ENCODE peak calls at places on chromosome 21, in six cellular contexts. T, K, O, B, N and X are unnamed samples.
A peak's percentile ranks its signal among the peaks of the same experiment; 100 is the strongest.

GRCh38 chr21:23811802-23812201 is 1795.5 kb downstream of the MRPL39 start:
- DNase-seq in T (no peak), K (no peak), O (no peak), B (no peak), N (no peak), X (no peak)

GRCh38 chr21:42218836-42219605 is at the start of gene ABCG1:
- DNase-seq in T (peak; percentile 73), K (no peak), O (peak; percentile 91), B (peak; percentile 18), N (peak; percentile 74), X (peak; percentile 60)

GRCh38 chr21:17925900-17926299 is 106.7 kb upstream of the C21orf91 start:
- DNase-seq in T (no peak), K (no peak), O (no peak), B (peak; percentile 17), N (no peak), X (peak; percentile 40)

GRCh38 chr21:42193721-42194120 is 25.2 kb upstream of the ABCG1 start:
- DNase-seq in T (no peak), K (no peak), O (no peak), B (no peak), N (no peak), X (no peak)

GRCh38 chr21:41973427-41973831 is 19.6 kb upstream of the C2CD2 start:
- DNase-seq in T (peak; percentile 76), K (no peak), O (peak; percentile 31), B (no peak), N (no peak), X (no peak)

GRCh38 chr21:36481639-36482038 is 1.7 kb upstream of the CLDN14 start:
- DNase-seq in T (no peak), K (no peak), O (no peak), B (no peak), N (peak; percentile 60), X (no peak)

GRCh38 chr21:26506951-26507350 is 66.1 kb downstream of the CYYR1 start:
- DNase-seq in T (no peak), K (no peak), O (no peak), B (peak; percentile 74), N (no peak), X (no peak)

GRCh38 chr21:40165212-40165611 is 298.0 kb downstream of the PCP4 start:
- DNase-seq in T (no peak), K (no peak), O (no peak), B (no peak), N (no peak), X (no peak)

GRCh38 chr21:26719750-26720149 is 125.5 kb downstream of the ADAMTS1 start:
- DNase-seq in T (no peak), K (no peak), O (no peak), B (no peak), N (no peak), X (no peak)

GRCh38 chr21:25838809-25839208 is 104.0 kb downstream of the GABPA start:
- DNase-seq in T (no peak), K (no peak), O (no peak), B (no peak), N (no peak), X (no peak)

GRCh38 chr21:43575466-43575841 is 83.8 kb downstream of the HSF2BP start:
- DNase-seq in T (no peak), K (no peak), O (no peak), B (no peak), N (no peak), X (no peak)
- TF ChIP-seq CTCF in T (no peak), K (no peak), O (no peak), B (no peak), N (no peak), X (no peak)

GRCh38 chr21:46056450-46056903 is 41.4 kb upstream of the COL6A2 start:
- DNase-seq in T (peak; percentile 74), K (no peak), O (peak; percentile 77), B (no peak), N (peak; percentile 25), X (no peak)

GRCh38 chr21:46054447-46054846 is 43.5 kb upstream of the COL6A2 start:
- DNase-seq in T (no peak), K (no peak), O (no peak), B (no peak), N (no peak), X (no peak)

GRCh38 chr21:46054031-46054430 is 43.9 kb upstream of the COL6A2 start:
- DNase-seq in T (no peak), K (no peak), O (no peak), B (no peak), N (no peak), X (no peak)

GRCh38 chr21:46057111-46057709 is 40.7 kb upstream of the COL6A2 start:
- DNase-seq in T (no peak), K (no peak), O (no peak), B (no peak), N (no peak), X (peak; percentile 4)

DNA sequence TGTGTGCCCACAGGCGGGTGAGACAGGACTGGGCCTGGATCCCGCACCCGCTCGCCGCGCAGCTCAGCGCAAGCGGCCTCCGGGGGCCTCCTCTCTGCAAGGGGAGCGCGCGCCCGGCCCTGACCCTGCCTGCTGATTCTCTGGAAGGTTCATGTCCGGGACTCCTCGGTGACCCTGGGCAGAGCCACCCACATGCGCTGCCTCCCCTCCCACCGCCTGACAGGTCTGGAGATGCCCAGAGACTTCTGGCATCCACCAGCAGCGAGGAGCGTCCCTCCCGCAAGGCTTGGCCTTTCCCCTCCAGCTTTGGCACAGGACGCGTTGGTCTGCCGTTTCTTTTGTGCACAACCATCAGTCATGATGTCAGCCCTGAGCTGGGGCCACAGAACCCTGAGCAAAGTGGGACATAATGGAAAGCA is 42.0 kb upstream of the COL6A2 start:
- DNase-seq in T (no peak), K (no peak), O (no peak), B (no peak), N (no peak), X (no peak)
- H3K4me3 ChIP-seq in T (no peak overlapping the region), K (no peak overlapping the region), O (no peak overlapping the region), B (no peak overlapping the region), N (no peak overlapping the region), X (no peak overlapping the region)

GRCh38 chr21:15190837-15191236 is 126.0 kb upstream of the NRIP1 start:
- DNase-seq in T (no peak), K (no peak), O (no peak), B (no peak), N (no peak), X (no peak)
- TF ChIP-seq CTCF in T (no peak), K (no peak), O (no peak), B (no peak), N (no peak), X (no peak)

DNA sequence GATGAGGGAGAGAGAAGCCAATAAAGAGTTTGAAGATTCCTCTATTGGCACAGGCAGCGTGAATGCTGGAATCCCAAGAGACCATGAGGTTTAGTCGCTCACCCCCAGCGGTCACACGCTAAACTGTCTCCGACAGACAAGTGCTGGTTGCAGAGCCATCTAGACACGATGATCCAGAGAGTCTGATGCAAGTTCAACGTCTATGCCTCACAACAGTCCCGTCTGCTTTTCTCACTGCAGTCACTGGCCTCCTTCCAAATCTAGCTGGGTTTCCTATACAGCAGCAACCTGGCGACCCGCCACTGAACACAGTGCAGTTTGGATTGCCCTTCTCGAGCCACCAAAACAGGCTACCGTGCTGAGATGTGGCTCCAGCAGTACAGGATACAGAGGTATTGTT is 98.6 kb upstream of the KRTAP19-8 start:
- DNase-seq in T (no peak), K (peak; percentile 16), O (no peak), B (peak; percentile 21), N (peak; percentile 46), X (no peak)
- H3K4me3 ChIP-seq in T (no peak overlapping the region), K (no peak overlapping the region), O (no peak overlapping the region), B (no peak overlapping the region), N (no peak overlapping the region), X (no peak overlapping the region)

DNA sequence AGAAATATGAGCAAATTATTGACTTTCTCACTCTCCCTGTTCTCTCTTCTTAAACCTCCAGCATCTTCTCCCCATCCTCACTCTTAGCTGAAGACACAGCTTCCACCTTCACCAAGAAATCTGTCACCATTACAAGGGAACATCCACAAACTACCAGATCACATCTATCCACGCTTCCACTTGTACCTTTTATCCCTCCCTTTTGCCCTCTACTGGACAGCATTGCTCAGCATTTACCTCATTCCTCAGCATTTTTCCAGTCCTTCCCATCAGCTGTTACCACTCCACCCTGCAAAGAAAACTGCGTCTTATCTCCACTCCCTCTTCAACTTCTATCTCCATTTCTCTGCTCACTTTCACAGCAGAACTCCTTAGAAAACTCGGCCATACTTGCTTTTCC is 42.6 kb downstream of the KCNJ6 start:
- DNase-seq in T (no peak), K (no peak), O (no peak), B (peak; percentile 5), N (no peak), X (no peak)
- TF ChIP-seq CTCF in T (no peak), K (peak; percentile 24), O (no peak), B (no peak), N (peak; percentile 6), X (peak; percentile 50)

GRCh38 chr21:45983981-45984551 is 2.5 kb downstream of the COL6A1 start:
- DNase-seq in T (peak; percentile 49), K (no peak), O (peak; percentile 75), B (no peak), N (peak; percentile 19), X (peak; percentile 11)
- H3K4me3 ChIP-seq in T (peak overlapping the region; percentile 45), K (no peak overlapping the region), O (no peak overlapping the region), B (no peak overlapping the region), N (no peak overlapping the region), X (no peak overlapping the region)

GRCh38 chr21:28746166-28746565 is 246.5 kb downstream of the LTN1 start:
- DNase-seq in T (no peak), K (no peak), O (no peak), B (no peak), N (no peak), X (no peak)

GRCh38 chr21:28738882-28739281 is 253.8 kb downstream of the LTN1 start:
- DNase-seq in T (no peak), K (no peak), O (no peak), B (peak; percentile 26), N (no peak), X (no peak)

GRCh38 chr21:28743723-28744122 is 249.0 kb downstream of the LTN1 start:
- DNase-seq in T (no peak), K (no peak), O (no peak), B (no peak), N (no peak), X (no peak)

GRCh38 chr21:28745131-28746055 is 247.3 kb downstream of the LTN1 start:
- DNase-seq in T (peak; percentile 78), K (peak; percentile 65), O (peak; percentile 77), B (peak; percentile 85), N (peak; percentile 63), X (peak; percentile 85)

GRCh38 chr21:28742527-28742926 is 250.2 kb downstream of the LTN1 start:
- DNase-seq in T (no peak), K (no peak), O (no peak), B (peak; percentile 61), N (no peak), X (no peak)
- TF ChIP-seq CTCF in T (no peak), K (no peak), O (no peak), B (peak; percentile 25), N (no peak), X (peak; percentile 11)

DNA sequence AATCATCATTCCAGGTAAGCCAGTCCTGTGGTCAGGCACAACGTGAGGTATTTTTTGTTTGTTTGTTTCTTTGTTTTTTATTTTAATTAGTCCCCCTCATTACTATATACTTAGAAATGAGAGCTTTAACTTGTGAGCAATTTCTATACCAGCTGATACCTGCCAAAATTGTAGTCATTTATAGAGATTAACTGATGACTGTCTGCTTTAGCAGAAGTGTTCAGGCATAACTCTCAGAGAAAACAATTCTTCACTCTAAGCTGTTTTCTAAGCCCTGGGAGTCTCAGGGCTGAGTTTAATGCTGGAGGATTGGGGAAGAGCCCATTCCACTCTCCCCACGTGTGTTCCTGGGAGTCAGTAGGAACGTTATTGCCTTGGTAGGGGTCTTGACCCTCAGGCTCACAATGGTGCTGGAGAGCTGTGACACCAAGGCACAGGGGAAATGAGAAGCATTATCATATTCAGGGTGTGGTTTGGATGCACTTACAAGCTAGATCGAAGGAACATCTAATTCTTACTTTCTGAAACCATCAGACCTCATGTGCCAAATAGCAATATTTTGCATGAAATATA is 168.2 kb downstream of the CLIC6 start:
- DNase-seq in T (no peak), K (no peak), O (no peak), B (no peak), N (no peak), X (no peak)
- H3K4me3 ChIP-seq in T (no peak overlapping the region), K (no peak overlapping the region), O (no peak overlapping the region), B (no peak overlapping the region), N (peak overlapping the region; percentile 6), X (no peak overlapping the region)